ENCODE peak calls at places on chromosomes 3 and 15, in five cellular contexts. One of them, this sample, is unnamed.

GRCh38 chr15:20280933-20281463 is 260.6 kb downstream of the GOLGA6L6 start:
- DNase-seq in neuronal stem cell: no peak
- DNase-seq in IMR-90: no peak
- DNase-seq in fibroblast of lung: no peak
- DNase-seq in GM23248: no peak
- DNase-seq in this sample: no peak

GRCh38 chr3:138474163-138474562 is 39.7 kb downstream of the ESYT3 start:
- DNase-seq in neuronal stem cell: no peak
- DNase-seq in IMR-90: no peak
- DNase-seq in fibroblast of lung: no peak
- DNase-seq in GM23248: no peak
- DNase-seq in this sample: no peak

GRCh38 chr3:120469440-120470415 is 18.9 kb upstream of the FSTL1 start:
- DNase-seq in neuronal stem cell: no peak
- DNase-seq in IMR-90: peak
- DNase-seq in fibroblast of lung: no peak
- DNase-seq in GM23248: peak
- DNase-seq in this sample: no peak

GRCh38 chr3:107956991-107957467 is 133.8 kb downstream of the CD47 start:
- DNase-seq in neuronal stem cell: no peak
- DNase-seq in IMR-90: peak
- DNase-seq in fibroblast of lung: peak
- DNase-seq in GM23248: peak
- DNase-seq in this sample: peak

GRCh38 chr3:184354121-184354728 is 7.2 kb downstream of the CLCN2 start:
- DNase-seq in neuronal stem cell: no peak
- DNase-seq in IMR-90: no peak
- DNase-seq in fibroblast of lung: peak
- DNase-seq in GM23248: peak
- DNase-seq in this sample: peak

GRCh38 chr3:167100651-167101050 is 279.4 kb downstream of the ZBBX start:
- DNase-seq in neuronal stem cell: no peak
- DNase-seq in IMR-90: no peak
- DNase-seq in fibroblast of lung: no peak
- DNase-seq in GM23248: no peak
- DNase-seq in this sample: no peak

GRCh38 chr15:83930813-83931212 is 276.9 kb downstream of the ADAMTSL3 start:
- DNase-seq in neuronal stem cell: no peak
- DNase-seq in IMR-90: no peak
- DNase-seq in fibroblast of lung: no peak
- DNase-seq in GM23248: no peak
- DNase-seq in this sample: no peak

GRCh38 chr3:57000012-57000411 is 60.5 kb upstream of the SPATA12 start:
- DNase-seq in neuronal stem cell: no peak
- DNase-seq in IMR-90: no peak
- DNase-seq in fibroblast of lung: no peak
- DNase-seq in GM23248: no peak
- DNase-seq in this sample: no peak

GRCh38 chr3:170226426-170226960 is 4.3 kb downstream of the PRKCI start:
- DNase-seq in neuronal stem cell: no peak
- DNase-seq in IMR-90: peak
- DNase-seq in fibroblast of lung: peak
- DNase-seq in GM23248: peak
- DNase-seq in this sample: peak

GRCh38 chr3:38353151-38353550 is 6.6 kb downstream of the XYLB start:
- DNase-seq in neuronal stem cell: no peak
- DNase-seq in IMR-90: peak
- DNase-seq in fibroblast of lung: peak
- DNase-seq in GM23248: peak
- DNase-seq in this sample: peak

GRCh38 chr3:5466752-5467151 is 279.2 kb downstream of the EDEM1 start:
- DNase-seq in neuronal stem cell: no peak
- DNase-seq in IMR-90: no peak
- DNase-seq in fibroblast of lung: no peak
- DNase-seq in GM23248: no peak
- DNase-seq in this sample: no peak

GRCh38 chr3:156218353-156218744 is 98.0 kb downstream of the KCNAB1 start:
- DNase-seq in neuronal stem cell: no peak
- DNase-seq in IMR-90: peak
- DNase-seq in fibroblast of lung: no peak
- DNase-seq in GM23248: no peak
- DNase-seq in this sample: no peak

GRCh38 chr3:31705726-31706125 is 173.0 kb downstream of the STT3B start:
- DNase-seq in neuronal stem cell: no peak
- DNase-seq in IMR-90: peak
- DNase-seq in fibroblast of lung: peak
- DNase-seq in GM23248: no peak
- DNase-seq in this sample: peak

GRCh38 chr3:54756330-54756731 is 171.5 kb downstream of the LRTM1 start:
- DNase-seq in neuronal stem cell: no peak
- DNase-seq in IMR-90: peak
- DNase-seq in fibroblast of lung: peak
- DNase-seq in GM23248: peak
- DNase-seq in this sample: peak

GRCh38 chr3:48847053-48847585 is 555 bp downstream of the PRKAR2A start:
- DNase-seq in neuronal stem cell: peak
- DNase-seq in IMR-90: peak
- DNase-seq in fibroblast of lung: peak
- DNase-seq in GM23248: peak
- DNase-seq in this sample: peak

GRCh38 chr15:88077249-88077810 is 179.2 kb downstream of the NTRK3 start:
- DNase-seq in neuronal stem cell: no peak
- DNase-seq in IMR-90: no peak
- DNase-seq in fibroblast of lung: no peak
- DNase-seq in GM23248: no peak
- DNase-seq in this sample: no peak

DNA sequence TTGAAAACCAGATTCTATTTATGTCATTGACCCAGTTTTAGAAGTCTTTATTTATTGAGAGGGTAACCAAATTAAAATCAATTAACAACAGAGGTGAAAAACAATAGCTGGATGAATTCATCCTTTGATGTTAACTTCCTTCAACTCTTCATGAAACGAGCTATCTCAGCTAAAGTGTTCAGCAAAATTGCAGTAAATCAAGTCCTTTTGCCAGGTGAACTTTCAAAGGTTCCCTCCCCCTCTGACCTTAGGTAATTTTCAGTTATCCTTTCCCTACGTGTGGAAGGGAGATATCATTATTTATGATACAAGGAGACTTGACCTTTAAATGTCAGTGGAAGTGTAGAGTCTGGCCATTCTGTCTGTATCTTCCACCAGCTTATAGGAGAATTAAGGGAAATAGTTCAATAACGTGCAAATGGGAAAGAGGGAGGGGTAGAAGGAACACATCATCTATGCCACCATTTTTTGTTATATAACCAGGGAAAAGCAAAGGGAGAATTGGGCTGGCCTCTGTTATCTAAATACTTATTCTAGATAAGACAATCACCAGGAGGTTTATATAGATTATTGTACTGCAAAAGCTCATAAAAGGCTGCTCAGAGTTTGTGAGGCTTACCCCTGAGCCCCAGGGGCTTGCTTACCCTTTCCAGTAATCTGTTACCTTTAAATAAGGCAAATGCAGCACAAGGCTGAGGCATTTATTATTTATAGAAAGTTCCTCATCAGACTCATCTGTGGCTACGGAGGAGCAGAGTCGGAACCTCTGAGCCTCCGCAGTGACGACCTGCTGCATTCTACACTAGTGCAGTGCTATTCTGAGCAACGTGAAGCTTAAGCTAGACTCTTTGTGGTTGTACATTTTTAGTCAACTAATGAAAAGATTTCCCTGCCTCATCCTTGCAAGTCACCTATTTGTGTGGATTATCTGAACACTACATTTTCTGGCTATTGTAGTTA is 97.7 kb upstream of the ZBED2 start:
- DNase-seq in neuronal stem cell: no peak
- DNase-seq in IMR-90: no peak
- DNase-seq in fibroblast of lung: no peak
- DNase-seq in GM23248: no peak
- DNase-seq in this sample: no peak
- H3K4me3 ChIP-seq in neuronal stem cell: no peak
- H3K4me3 ChIP-seq in IMR-90: no peak
- H3K4me3 ChIP-seq in fibroblast of lung: no peak
- H3K4me3 ChIP-seq in GM23248: no peak
- H3K4me3 ChIP-seq in this sample: no peak

DNA sequence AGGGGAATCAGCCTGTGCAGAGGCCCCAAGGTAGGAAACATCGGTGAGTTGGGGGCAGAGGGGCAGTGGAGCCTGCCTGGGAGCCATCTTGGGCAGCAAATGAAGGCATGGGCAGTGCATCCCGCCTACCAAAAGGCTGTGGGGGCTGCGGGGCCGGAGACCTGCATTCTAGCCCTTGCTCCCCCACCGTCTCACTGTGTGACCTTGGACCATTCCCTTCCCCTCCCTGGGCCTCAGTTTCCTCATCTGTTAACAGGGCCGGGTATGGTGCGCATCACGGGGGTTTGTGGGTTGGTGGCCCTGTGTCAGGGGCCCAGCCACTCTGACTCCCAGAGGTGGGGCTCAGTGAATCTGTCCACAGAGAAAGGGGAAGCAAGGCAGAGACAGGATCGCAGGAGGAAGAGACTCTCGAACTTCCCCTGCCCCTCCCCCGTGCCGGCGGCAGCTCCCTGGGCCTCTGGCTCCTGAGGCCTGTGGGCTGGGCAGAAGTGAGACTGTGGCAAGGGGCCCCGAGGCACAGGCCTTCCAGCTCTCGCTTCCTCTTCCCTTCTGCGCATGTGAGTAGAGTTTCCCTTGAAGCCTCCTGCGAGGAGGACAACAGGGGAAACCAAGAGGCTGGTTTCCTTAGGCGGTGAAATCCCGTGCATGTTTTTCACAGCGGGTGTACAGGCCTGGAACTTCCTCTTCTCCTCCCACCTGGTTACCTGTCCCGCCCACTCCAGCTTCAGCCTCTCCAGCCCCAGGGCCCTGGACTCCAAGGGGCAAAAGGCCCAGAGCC is 42.9 kb downstream of the IDH2 start:
- DNase-seq in neuronal stem cell: no peak
- DNase-seq in IMR-90: no peak
- DNase-seq in fibroblast of lung: no peak
- DNase-seq in GM23248: no peak
- DNase-seq in this sample: no peak
- H3K9ac ChIP-seq in neuronal stem cell: peak
- H3K9ac ChIP-seq in IMR-90: no peak
- H3K9ac ChIP-seq in fibroblast of lung: no peak
- H3K9ac ChIP-seq in GM23248: no peak
- H3K9ac ChIP-seq in this sample: no peak

GRCh38 chr3:44016818-44017217 is 224.9 kb upstream of the TOPAZ1 start:
- DNase-seq in neuronal stem cell: no peak
- DNase-seq in IMR-90: no peak
- DNase-seq in fibroblast of lung: no peak
- DNase-seq in GM23248: no peak
- DNase-seq in this sample: no peak
- H3K4me3 ChIP-seq in neuronal stem cell: no peak
- H3K4me3 ChIP-seq in IMR-90: no peak
- H3K4me3 ChIP-seq in fibroblast of lung: no peak
- H3K4me3 ChIP-seq in GM23248: no peak
- H3K4me3 ChIP-seq in this sample: no peak

GRCh38 chr15:67082007-67082536 is 16.7 kb downstream of the SMAD3 start:
- DNase-seq in neuronal stem cell: no peak
- DNase-seq in IMR-90: no peak
- DNase-seq in fibroblast of lung: no peak
- DNase-seq in GM23248: no peak
- DNase-seq in this sample: no peak

GRCh38 chr15:67085237-67085817 is 19.9 kb downstream of the SMAD3 start:
- DNase-seq in neuronal stem cell: no peak
- DNase-seq in IMR-90: no peak
- DNase-seq in fibroblast of lung: no peak
- DNase-seq in GM23248: peak
- DNase-seq in this sample: no peak

GRCh38 chr15:67080900-67081431 is 15.6 kb downstream of the SMAD3 start:
- DNase-seq in neuronal stem cell: no peak
- DNase-seq in IMR-90: peak
- DNase-seq in fibroblast of lung: peak
- DNase-seq in GM23248: peak
- DNase-seq in this sample: peak

GRCh38 chr15:67084561-67084960 is 19.2 kb downstream of the SMAD3 start:
- DNase-seq in neuronal stem cell: no peak
- DNase-seq in IMR-90: no peak
- DNase-seq in fibroblast of lung: no peak
- DNase-seq in GM23248: no peak
- DNase-seq in this sample: no peak

DNA sequence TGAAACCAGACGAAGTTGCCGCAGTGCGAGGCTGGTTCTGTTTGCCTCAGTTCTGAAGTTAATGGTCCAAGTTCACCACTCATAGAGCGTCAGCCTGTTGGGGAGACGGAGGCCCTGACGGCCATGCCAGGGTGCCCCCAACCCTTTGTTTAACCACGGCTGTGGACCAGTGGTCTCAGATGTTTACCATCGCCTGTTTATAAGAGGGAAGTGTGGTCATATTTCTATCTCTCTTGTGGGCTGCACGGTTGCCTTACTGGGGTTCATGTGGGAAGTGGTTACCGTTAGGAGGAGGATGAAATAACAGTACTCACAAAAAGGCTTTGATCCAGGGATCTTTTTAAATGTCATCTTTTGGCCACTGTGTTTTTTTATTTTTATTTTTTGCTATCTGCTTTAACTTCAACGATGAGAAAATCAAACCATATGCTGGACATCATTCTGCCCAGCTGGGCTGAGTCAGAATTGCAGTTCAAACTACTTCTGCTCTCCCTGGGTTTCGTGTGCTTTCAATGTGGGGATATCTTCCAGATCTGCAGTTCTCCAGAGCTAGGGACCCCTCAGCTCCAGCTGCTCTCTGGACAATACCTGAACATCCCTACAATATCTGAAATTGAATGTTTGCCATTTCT is 17.8 kb downstream of the SMAD3 start:
- DNase-seq in neuronal stem cell: no peak
- DNase-seq in IMR-90: peak
- DNase-seq in fibroblast of lung: peak
- DNase-seq in GM23248: peak
- DNase-seq in this sample: peak
- H3K9ac ChIP-seq in neuronal stem cell: no peak
- H3K9ac ChIP-seq in IMR-90: no peak
- H3K9ac ChIP-seq in fibroblast of lung: no peak
- H3K9ac ChIP-seq in GM23248: peak
- H3K9ac ChIP-seq in this sample: no peak

DNA sequence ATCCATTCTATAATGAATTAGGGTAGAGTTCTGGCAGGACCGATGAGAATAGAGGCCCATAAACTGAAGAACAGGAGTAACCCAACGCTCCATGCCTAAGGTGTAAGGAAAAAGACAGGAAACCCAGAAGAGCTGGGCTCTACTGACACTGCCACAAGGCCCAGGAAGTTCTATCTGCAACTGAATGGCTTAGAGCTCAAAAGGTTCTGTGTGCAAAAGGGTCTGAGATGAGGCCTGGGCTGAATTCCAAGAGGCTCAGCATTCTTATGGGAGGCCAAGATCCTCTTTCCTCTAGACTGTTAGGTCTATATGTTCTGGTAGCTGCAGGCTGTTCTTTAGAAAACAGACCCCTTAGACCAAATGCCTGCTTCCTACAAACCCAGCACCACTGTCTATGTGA is 30.5 kb upstream of the PRSS50 start:
- DNase-seq in neuronal stem cell: no peak
- DNase-seq in IMR-90: no peak
- DNase-seq in fibroblast of lung: no peak
- DNase-seq in GM23248: no peak
- DNase-seq in this sample: no peak
- H3K4me3 ChIP-seq in neuronal stem cell: no peak
- H3K4me3 ChIP-seq in IMR-90: no peak
- H3K4me3 ChIP-seq in fibroblast of lung: no peak
- H3K4me3 ChIP-seq in GM23248: no peak
- H3K4me3 ChIP-seq in this sample: no peak

GRCh38 chr3:141414800-141415462 is 46.6 kb downstream of the ZBTB38 start:
- DNase-seq in neuronal stem cell: no peak
- DNase-seq in IMR-90: peak
- DNase-seq in fibroblast of lung: peak
- DNase-seq in GM23248: peak
- DNase-seq in this sample: no peak
- H3K9ac ChIP-seq in neuronal stem cell: no peak
- H3K9ac ChIP-seq in IMR-90: peak
- H3K9ac ChIP-seq in fibroblast of lung: no peak
- H3K9ac ChIP-seq in GM23248: peak
- H3K9ac ChIP-seq in this sample: no peak